ENCODE peak calls at places on chromosomes 4 and X, in five cellular contexts. G is activated CD4-positive, alpha-beta T cell treated with anti-CD3 and anti-CD28 coated beads for 48 hours; V is cardiac muscle cell; O is HFF-Myc; P is HFFc6. Z is an unnamed sample.
A peak's percentile ranks its signal among the peaks of the same experiment; 100 is the strongest.

GRCh38 chr4:170988446-170988845 is 824.8 kb upstream of the GALNTL6 start:
- DNase-seq in G (no peak), V (no peak), O (no peak), P (no peak), Z (no peak)

GRCh38 chrX:110924871-110925270 is 129.3 kb upstream of the CHRDL1 start:
- DNase-seq in G (no peak), V (no peak), O (no peak), P (no peak), Z (no peak)

GRCh38 chr4:168917150-168917779 is 92.8 kb downstream of the CBR4 start:
- DNase-seq in G (no peak), V (peak; percentile 46), O (peak; percentile 31), P (peak; percentile 22), Z (peak; percentile 47)

GRCh38 chr4:86653237-86653865 is 59.2 kb downstream of the PTPN13 start:
- DNase-seq in G (peak; percentile 36), V (no peak), O (no peak), P (no peak), Z (peak; percentile 8)

GRCh38 chrX:102708900-102709299 is 3.3 kb upstream of the GPRASP2 start:
- DNase-seq in G (no peak), V (no peak), O (no peak), P (no peak), Z (no peak)

GRCh38 chrX:24294619-24295018 is 19.2 kb downstream of the SUPT20HL2 start:
- DNase-seq in G (peak; percentile 65), V (peak; percentile 61), O (no peak), P (peak; percentile 39), Z (peak; percentile 55)

GRCh38 chr4:186472948-186473347 is 82.4 kb downstream of the MTNR1A start:
- DNase-seq in G (no peak), V (peak; percentile 34), O (peak; percentile 17), P (peak; percentile 38), Z (peak; percentile 5)

GRCh38 chr4:55397024-55397520 is 1.3 kb downstream of the TMEM165 start:
- DNase-seq in G (no peak), V (no peak), O (no peak), P (no peak), Z (peak; percentile 36)

GRCh38 chr4:139617702-139618490 is 47.7 kb upstream of the MGST2 start:
- DNase-seq in G (no peak), V (no peak), O (no peak), P (no peak), Z (no peak)

GRCh38 chrX:66601522-66601921 is 37.4 kb downstream of the EDA2R start:
- DNase-seq in G (no peak), V (no peak), O (no peak), P (no peak), Z (no peak)

GRCh38 chrX:20252392-20253231 is 14.1 kb downstream of the RPS6KA3 start:
- DNase-seq in G (peak; percentile 76), V (peak; percentile 37), O (no peak), P (no peak), Z (peak; percentile 63)

GRCh38 chrX:23888887-23889501 is 18.7 kb downstream of the APOO start:
- DNase-seq in G (no peak), V (no peak), O (no peak), P (peak; percentile 36), Z (no peak)

GRCh38 chrX:136147320-136147901 is at the start of gene FHL1:
- DNase-seq in G (peak; percentile 42), V (peak; percentile 62), O (no peak), P (no peak), Z (peak; percentile 54)

GRCh38 chr4:149706942-149707341 is 108.7 kb downstream of the IQCM start:
- DNase-seq in G (no peak), V (no peak), O (no peak), P (peak; percentile 25), Z (no peak)

GRCh38 chr4:165378398-165378762 is 428 bp upstream of the CPE start:
- DNase-seq in G (no peak), V (no peak), O (no peak), P (no peak), Z (no peak)

GRCh38 chrX:24026403-24026801 is 584 bp downstream of the KLHL15 start:
- DNase-seq in G (no peak), V (no peak), O (no peak), P (no peak), Z (peak; percentile 25)

GRCh38 chrX:35166023-35166422 is 223.4 kb downstream of the FAM47B start:
- DNase-seq in G (no peak), V (peak; percentile 8), O (no peak), P (no peak), Z (no peak)

GRCh38 chr4:5051210-5051691 is at the start of gene STK32B:
- DNase-seq in G (peak; percentile 24), V (peak; percentile 61), O (no peak), P (peak; percentile 45), Z (peak; percentile 93)

GRCh38 chrX:39755152-39756032 is 342.4 kb downstream of the BCOR start:
- DNase-seq in G (no peak), V (no peak), O (peak; percentile 69), P (peak; percentile 94), Z (no peak)

GRCh38 chrX:48083212-48083611 is 11.8 kb upstream of the ZNF630 start:
- DNase-seq in G (peak; percentile 55), V (peak; percentile 49), O (no peak), P (peak; percentile 25), Z (peak; percentile 69)

GRCh38 chrX:120768681-120769080 is 107.0 kb downstream of the CT47B1 start:
- DNase-seq in G (no peak), V (no peak), O (no peak), P (peak; percentile 12), Z (no peak)

GRCh38 chrX:155745792-155746191 is 133.0 kb upstream of the TMLHE start:
- DNase-seq in G (no peak), V (peak; percentile 37), O (no peak), P (no peak), Z (no peak)

GRCh38 chr4:154389142-154389541 is 102.5 kb downstream of the DCHS2 start:
- DNase-seq in G (no peak), V (peak; percentile 45), O (no peak), P (no peak), Z (no peak)

GRCh38 chrX:39677987-39678840 is 419.5 kb downstream of the BCOR start:
- DNase-seq in G (no peak), V (no peak), O (no peak), P (no peak), Z (no peak)

GRCh38 chr4:1863297-1864033 is 7.5 kb upstream of the LETM1 start:
- DNase-seq in G (no peak), V (no peak), O (no peak), P (no peak), Z (no peak)

GRCh38 chr4:135120190-135120589 is 918.6 kb upstream of the PABPC4L start:
- DNase-seq in G (no peak), V (no peak), O (no peak), P (no peak), Z (no peak)

GRCh38 chrX:20143539-20143938 is 1.9 kb upstream of the EIF1AX start:
- DNase-seq in G (no peak), V (no peak), O (no peak), P (no peak), Z (peak; percentile 56)

GRCh38 chr4:38728651-38729141 is 54.1 kb downstream of the TLR10 start:
- DNase-seq in G (no peak), V (no peak), O (no peak), P (no peak), Z (peak; percentile 17)

GRCh38 chrX:100995469-100995868 is 26.0 kb downstream of the ARL13A start:
- DNase-seq in G (peak; percentile 58), V (no peak), O (peak; percentile 44), P (peak; percentile 88), Z (peak; percentile 42)